ENCODE peak calls at places on chromosomes 13 and 19, in ten cellular contexts. One of them, this sample, is unnamed. For H3K9me3, the result is how much of the 10 kb centered on the place peaks cover.

GRCh38 chr13:94323746-94324408 is 155.6 kb downstream of the DCT start:
- DNase-seq in CD8-positive, alpha-beta memory T cell: peak
- DNase-seq in CD8-positive, alpha-beta T cell: peak
- DNase-seq in tibial nerve: no peak
- DNase-seq in spleen: no peak
- DNase-seq in GM23248: no peak
- DNase-seq in lower lobe of right lung: no peak
- DNase-seq in AG04450: no peak
- DNase-seq in adipocyte: no peak
- DNase-seq in CD4-positive, CD25-positive, alpha-beta regulatory T cell: peak
- DNase-seq in this sample: no peak

GRCh38 chr13:35851238-35851814 is 279.9 kb downstream of the DCLK1 start:
- DNase-seq in CD4-positive, CD25-positive, alpha-beta regulatory T cell: no peak
- DNase-seq in tibial nerve: no peak
- DNase-seq in lower lobe of right lung: no peak
- DNase-seq in CD8-positive, alpha-beta T cell: no peak
- DNase-seq in GM23248: no peak
- DNase-seq in adipocyte: no peak
- DNase-seq in CD8-positive, alpha-beta memory T cell: no peak
- DNase-seq in spleen: no peak
- DNase-seq in AG04450: no peak
- DNase-seq in this sample: no peak

GRCh38 chr13:60370343-60370742 is 26.7 kb upstream of the TDRD3 start:
- DNase-seq in AG04450: no peak
- DNase-seq in lower lobe of right lung: no peak
- DNase-seq in spleen: no peak
- DNase-seq in CD8-positive, alpha-beta T cell: no peak
- DNase-seq in GM23248: no peak
- DNase-seq in CD4-positive, CD25-positive, alpha-beta regulatory T cell: peak
- DNase-seq in CD8-positive, alpha-beta memory T cell: no peak
- DNase-seq in adipocyte: no peak
- DNase-seq in tibial nerve: no peak
- DNase-seq in this sample: no peak

GRCh38 chr13:49649244-49649962 is 21.1 kb downstream of the ARL11 start:
- DNase-seq in GM23248: peak
- DNase-seq in CD8-positive, alpha-beta memory T cell: no peak
- DNase-seq in AG04450: no peak
- DNase-seq in CD4-positive, CD25-positive, alpha-beta regulatory T cell: no peak
- DNase-seq in tibial nerve: no peak
- DNase-seq in lower lobe of right lung: no peak
- DNase-seq in adipocyte: peak
- DNase-seq in CD8-positive, alpha-beta T cell: no peak
- DNase-seq in spleen: no peak
- DNase-seq in this sample: peak

GRCh38 chr19:34880034-34880433 is 46.7 kb upstream of the ZNF30 start:
- DNase-seq in spleen: no peak
- DNase-seq in CD8-positive, alpha-beta memory T cell: no peak
- DNase-seq in adipocyte: no peak
- DNase-seq in tibial nerve: no peak
- DNase-seq in CD8-positive, alpha-beta T cell: no peak
- DNase-seq in GM23248: no peak
- DNase-seq in AG04450: no peak
- DNase-seq in CD4-positive, CD25-positive, alpha-beta regulatory T cell: no peak
- DNase-seq in lower lobe of right lung: no peak
- DNase-seq in this sample: no peak

GRCh38 chr13:109012115-109012514 is 382.7 kb downstream of the MYO16 start:
- DNase-seq in tibial nerve: no peak
- DNase-seq in lower lobe of right lung: no peak
- DNase-seq in CD8-positive, alpha-beta memory T cell: no peak
- DNase-seq in AG04450: no peak
- DNase-seq in CD8-positive, alpha-beta T cell: no peak
- DNase-seq in adipocyte: no peak
- DNase-seq in spleen: no peak
- DNase-seq in GM23248: no peak
- DNase-seq in CD4-positive, CD25-positive, alpha-beta regulatory T cell: no peak
- DNase-seq in this sample: no peak

GRCh38 chr13:50617134-50617721 is 226.3 kb downstream of the DLEU7 start:
- DNase-seq in adipocyte: peak
- DNase-seq in CD4-positive, CD25-positive, alpha-beta regulatory T cell: no peak
- DNase-seq in lower lobe of right lung: no peak
- DNase-seq in GM23248: peak
- DNase-seq in AG04450: no peak
- DNase-seq in CD8-positive, alpha-beta T cell: no peak
- DNase-seq in CD8-positive, alpha-beta memory T cell: no peak
- DNase-seq in spleen: no peak
- DNase-seq in tibial nerve: no peak
- DNase-seq in this sample: peak

GRCh38 chr19:11538232-11539036 is at the start of gene CNN1:
- DNase-seq in CD4-positive, CD25-positive, alpha-beta regulatory T cell: no peak
- DNase-seq in adipocyte: peak
- DNase-seq in lower lobe of right lung: no peak
- DNase-seq in CD8-positive, alpha-beta T cell: no peak
- DNase-seq in spleen: no peak
- DNase-seq in tibial nerve: peak
- DNase-seq in CD8-positive, alpha-beta memory T cell: no peak
- DNase-seq in AG04450: peak
- DNase-seq in GM23248: peak
- DNase-seq in this sample: peak

GRCh38 chr19:46226438-46226973 is 3.0 kb upstream of the IGFL1 start:
- DNase-seq in CD8-positive, alpha-beta T cell: no peak
- DNase-seq in GM23248: no peak
- DNase-seq in lower lobe of right lung: no peak
- DNase-seq in CD4-positive, CD25-positive, alpha-beta regulatory T cell: no peak
- DNase-seq in adipocyte: no peak
- DNase-seq in tibial nerve: no peak
- DNase-seq in spleen: no peak
- DNase-seq in AG04450: no peak
- DNase-seq in CD8-positive, alpha-beta memory T cell: no peak
- DNase-seq in this sample: no peak

GRCh38 chr19:30521937-30522336 is 149.8 kb downstream of the ZNF536 start:
- DNase-seq in CD8-positive, alpha-beta memory T cell: no peak
- DNase-seq in lower lobe of right lung: no peak
- DNase-seq in CD4-positive, CD25-positive, alpha-beta regulatory T cell: no peak
- DNase-seq in AG04450: no peak
- DNase-seq in adipocyte: no peak
- DNase-seq in spleen: no peak
- DNase-seq in CD8-positive, alpha-beta T cell: no peak
- DNase-seq in GM23248: no peak
- DNase-seq in tibial nerve: no peak
- DNase-seq in this sample: no peak

GRCh38 chr13:105442941-105443340 is 1092.5 kb downstream of the EFNB2 start:
- DNase-seq in CD4-positive, CD25-positive, alpha-beta regulatory T cell: no peak
- DNase-seq in CD8-positive, alpha-beta memory T cell: no peak
- DNase-seq in GM23248: peak
- DNase-seq in AG04450: peak
- DNase-seq in lower lobe of right lung: no peak
- DNase-seq in spleen: no peak
- DNase-seq in CD8-positive, alpha-beta T cell: no peak
- DNase-seq in adipocyte: peak
- DNase-seq in tibial nerve: peak
- DNase-seq in this sample: peak

GRCh38 chr19:45471866-45472556 is 4.2 kb downstream of the FOSB start:
- DNase-seq in adipocyte: peak
- DNase-seq in CD8-positive, alpha-beta T cell: no peak
- DNase-seq in lower lobe of right lung: no peak
- DNase-seq in CD4-positive, CD25-positive, alpha-beta regulatory T cell: no peak
- DNase-seq in tibial nerve: no peak
- DNase-seq in AG04450: no peak
- DNase-seq in spleen: no peak
- DNase-seq in CD8-positive, alpha-beta memory T cell: peak
- DNase-seq in GM23248: peak
- DNase-seq in this sample: no peak

GRCh38 chr19:29845576-29846176 is 33.9 kb downstream of the CCNE1 start:
- DNase-seq in CD8-positive, alpha-beta memory T cell: peak
- DNase-seq in lower lobe of right lung: no peak
- DNase-seq in AG04450: no peak
- DNase-seq in adipocyte: peak
- DNase-seq in GM23248: peak
- DNase-seq in tibial nerve: no peak
- DNase-seq in CD8-positive, alpha-beta T cell: no peak
- DNase-seq in spleen: peak
- DNase-seq in CD4-positive, CD25-positive, alpha-beta regulatory T cell: peak
- DNase-seq in this sample: no peak

GRCh38 chr13:67186985-67187569 is 43.1 kb downstream of the PCDH9 start:
- DNase-seq in adipocyte: no peak
- DNase-seq in GM23248: no peak
- DNase-seq in spleen: no peak
- DNase-seq in lower lobe of right lung: no peak
- DNase-seq in tibial nerve: no peak
- DNase-seq in AG04450: no peak
- DNase-seq in CD8-positive, alpha-beta memory T cell: no peak
- DNase-seq in CD4-positive, CD25-positive, alpha-beta regulatory T cell: no peak
- DNase-seq in CD8-positive, alpha-beta T cell: no peak
- DNase-seq in this sample: no peak

GRCh38 chr19:23822735-23823134 is 64.0 kb upstream of the ZNF681 start:
- DNase-seq in lower lobe of right lung: no peak
- DNase-seq in CD4-positive, CD25-positive, alpha-beta regulatory T cell: no peak
- DNase-seq in tibial nerve: no peak
- DNase-seq in adipocyte: no peak
- DNase-seq in CD8-positive, alpha-beta memory T cell: no peak
- DNase-seq in CD8-positive, alpha-beta T cell: no peak
- DNase-seq in AG04450: no peak
- DNase-seq in spleen: no peak
- DNase-seq in GM23248: no peak
- DNase-seq in this sample: no peak

GRCh38 chr13:95902736-95903135 is 150.5 kb downstream of the UGGT2 start:
- DNase-seq in tibial nerve: no peak
- DNase-seq in AG04450: no peak
- DNase-seq in adipocyte: peak
- DNase-seq in CD4-positive, CD25-positive, alpha-beta regulatory T cell: no peak
- DNase-seq in CD8-positive, alpha-beta memory T cell: no peak
- DNase-seq in spleen: no peak
- DNase-seq in CD8-positive, alpha-beta T cell: no peak
- DNase-seq in lower lobe of right lung: no peak
- DNase-seq in GM23248: no peak
- DNase-seq in this sample: peak

DNA sequence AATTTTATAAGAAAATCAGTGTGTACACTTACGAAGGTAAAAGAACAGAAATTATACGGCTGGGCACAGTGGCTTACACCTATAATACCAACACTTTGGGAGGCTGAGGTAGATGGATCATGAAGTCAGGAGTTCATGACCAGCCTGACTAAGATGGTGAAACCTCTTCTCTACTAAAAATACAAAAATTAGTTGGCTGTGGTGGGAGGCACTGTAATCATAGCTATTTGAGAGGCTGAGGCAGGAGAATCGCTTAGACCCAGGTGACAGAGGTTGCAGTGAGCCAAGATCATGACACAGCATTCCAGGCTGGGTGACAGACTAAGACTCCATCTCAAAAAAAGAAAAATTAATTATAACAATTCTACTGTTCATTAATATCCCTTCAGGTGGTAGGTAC is 151.9 kb downstream of the ZNF737 start:
- DNase-seq in adipocyte: no peak
- DNase-seq in AG04450: no peak
- DNase-seq in CD8-positive, alpha-beta T cell: no peak
- DNase-seq in tibial nerve: no peak
- DNase-seq in CD8-positive, alpha-beta memory T cell: no peak
- DNase-seq in lower lobe of right lung: no peak
- DNase-seq in spleen: no peak
- DNase-seq in CD4-positive, CD25-positive, alpha-beta regulatory T cell: no peak
- DNase-seq in GM23248: no peak
- DNase-seq in this sample: no peak
- H3K9me3 ChIP-seq in adipocyte: under half
- H3K9me3 ChIP-seq in AG04450: under half
- H3K9me3 ChIP-seq in CD8-positive, alpha-beta T cell: under half
- H3K9me3 ChIP-seq in tibial nerve: under half
- H3K9me3 ChIP-seq in CD8-positive, alpha-beta memory T cell: under half
- H3K9me3 ChIP-seq in lower lobe of right lung: under half
- H3K9me3 ChIP-seq in spleen: under half
- H3K9me3 ChIP-seq in CD4-positive, CD25-positive, alpha-beta regulatory T cell: under half
- H3K9me3 ChIP-seq in GM23248: under half
- H3K9me3 ChIP-seq in this sample: under half

DNA sequence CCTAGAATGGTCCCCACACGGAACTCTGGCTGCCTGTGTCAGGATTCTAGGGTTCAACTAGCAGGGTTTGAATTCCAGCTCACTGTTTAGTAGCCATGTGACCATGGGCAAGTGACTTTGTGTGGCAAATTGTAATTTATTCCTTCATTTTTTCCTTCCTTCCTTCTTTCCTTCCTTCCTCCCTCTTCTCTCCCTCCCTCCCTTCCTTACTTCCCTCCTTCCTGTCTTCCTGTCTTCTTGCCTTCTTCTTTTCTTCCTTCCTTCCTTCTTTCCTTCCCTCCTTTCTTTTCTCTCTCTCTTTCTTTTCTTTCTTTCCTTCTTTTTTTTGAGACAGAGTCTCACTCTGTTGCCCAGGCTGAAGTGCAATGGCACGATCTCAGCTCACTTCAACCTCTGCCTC is 8.5 kb upstream of the DENND1C start:
- DNase-seq in CD8-positive, alpha-beta T cell: no peak
- DNase-seq in AG04450: no peak
- DNase-seq in CD8-positive, alpha-beta memory T cell: no peak
- DNase-seq in lower lobe of right lung: no peak
- DNase-seq in spleen: no peak
- DNase-seq in adipocyte: no peak
- DNase-seq in CD4-positive, CD25-positive, alpha-beta regulatory T cell: no peak
- DNase-seq in tibial nerve: no peak
- DNase-seq in GM23248: no peak
- DNase-seq in this sample: no peak
- H3K9me3 ChIP-seq in CD8-positive, alpha-beta T cell: under half
- H3K9me3 ChIP-seq in AG04450: under half
- H3K9me3 ChIP-seq in CD8-positive, alpha-beta memory T cell: under half
- H3K9me3 ChIP-seq in lower lobe of right lung: under half
- H3K9me3 ChIP-seq in spleen: under half
- H3K9me3 ChIP-seq in adipocyte: under half
- H3K9me3 ChIP-seq in CD4-positive, CD25-positive, alpha-beta regulatory T cell: under half
- H3K9me3 ChIP-seq in tibial nerve: under half
- H3K9me3 ChIP-seq in GM23248: under half
- H3K9me3 ChIP-seq in this sample: under half

DNA sequence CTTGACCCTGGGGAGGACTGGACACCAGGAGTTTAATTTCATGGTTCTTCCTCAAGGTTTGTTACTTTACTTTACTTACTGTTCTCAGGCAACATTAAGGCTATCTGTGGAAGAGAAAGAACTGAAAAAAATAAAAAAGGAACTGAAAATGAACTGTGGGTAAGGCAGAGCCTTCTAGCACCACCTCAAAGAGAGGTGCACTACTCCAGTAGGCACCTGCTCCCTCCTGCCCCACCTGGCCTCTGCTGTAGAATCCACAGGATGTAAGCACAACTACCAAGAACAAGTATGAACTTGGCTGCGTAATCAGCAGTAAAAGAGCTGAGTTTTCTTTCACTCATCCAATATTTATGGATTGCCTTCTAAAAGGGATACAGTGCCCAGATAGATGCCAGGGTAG is 12.2 kb downstream of the ZNF112 start:
- DNase-seq in GM23248: no peak
- DNase-seq in adipocyte: no peak
- DNase-seq in CD4-positive, CD25-positive, alpha-beta regulatory T cell: no peak
- DNase-seq in AG04450: no peak
- DNase-seq in tibial nerve: no peak
- DNase-seq in CD8-positive, alpha-beta T cell: no peak
- DNase-seq in CD8-positive, alpha-beta memory T cell: no peak
- DNase-seq in spleen: no peak
- DNase-seq in lower lobe of right lung: no peak
- DNase-seq in this sample: no peak
- H3K9me3 ChIP-seq in GM23248: under half
- H3K9me3 ChIP-seq in adipocyte: under half
- H3K9me3 ChIP-seq in CD4-positive, CD25-positive, alpha-beta regulatory T cell: under half
- H3K9me3 ChIP-seq in AG04450: under half
- H3K9me3 ChIP-seq in tibial nerve: under half
- H3K9me3 ChIP-seq in CD8-positive, alpha-beta T cell: under half
- H3K9me3 ChIP-seq in CD8-positive, alpha-beta memory T cell: under half
- H3K9me3 ChIP-seq in spleen: half or more
- H3K9me3 ChIP-seq in lower lobe of right lung: half or more
- H3K9me3 ChIP-seq in this sample: under half

GRCh38 chr19:48616041-48616436 is 1.2 kb upstream of the FAM83E start:
- DNase-seq in spleen: peak
- DNase-seq in AG04450: no peak
- DNase-seq in tibial nerve: no peak
- DNase-seq in GM23248: no peak
- DNase-seq in lower lobe of right lung: no peak
- DNase-seq in adipocyte: no peak
- DNase-seq in CD4-positive, CD25-positive, alpha-beta regulatory T cell: no peak
- DNase-seq in CD8-positive, alpha-beta memory T cell: no peak
- DNase-seq in CD8-positive, alpha-beta T cell: no peak
- DNase-seq in this sample: no peak
- H3K9me3 ChIP-seq in spleen: under half
- H3K9me3 ChIP-seq in AG04450: under half
- H3K9me3 ChIP-seq in tibial nerve: under half
- H3K9me3 ChIP-seq in GM23248: under half
- H3K9me3 ChIP-seq in lower lobe of right lung: under half
- H3K9me3 ChIP-seq in adipocyte: under half
- H3K9me3 ChIP-seq in CD4-positive, CD25-positive, alpha-beta regulatory T cell: under half
- H3K9me3 ChIP-seq in CD8-positive, alpha-beta memory T cell: under half
- H3K9me3 ChIP-seq in CD8-positive, alpha-beta T cell: under half
- H3K9me3 ChIP-seq in this sample: under half

This sample was measured in fibroblast of lung.